ENCODE peak calls at places on chromosomes 16 and 17, in ten cellular contexts. One of them, this sample, is unnamed.

GRCh38 chr16:29028457-29029167 is 43.8 kb downstream of the LAT start:
- DNase-seq in stimulated activated CD4-positive, alpha-beta T cell treated with anti-CD3 and anti-CD28 coated beads, Interleukin-4, amount 100 ng/mL, for 48 hours: no peak
- DNase-seq in breast epithelium: peak
- DNase-seq in GM23338: peak
- DNase-seq in HTR-8/SVneo: no peak
- DNase-seq in central memory CD4-positive, alpha-beta T cell: no peak
- DNase-seq in non-pigmented ciliary epithelial cell: no peak
- DNase-seq in anterior cingulate cortex: no peak
- DNase-seq in KBM-7: no peak
- DNase-seq in left kidney: no peak
- DNase-seq in this sample: no peak

GRCh38 chr16:86577314-86577971 is 906 bp upstream of the FOXL1 start:
- DNase-seq in stimulated activated CD4-positive, alpha-beta T cell treated with anti-CD3 and anti-CD28 coated beads, Interleukin-4, amount 100 ng/mL, for 48 hours: no peak
- DNase-seq in breast epithelium: no peak
- DNase-seq in GM23338: peak
- DNase-seq in HTR-8/SVneo: no peak
- DNase-seq in central memory CD4-positive, alpha-beta T cell: no peak
- DNase-seq in non-pigmented ciliary epithelial cell: no peak
- DNase-seq in anterior cingulate cortex: no peak
- DNase-seq in KBM-7: no peak
- DNase-seq in left kidney: peak
- DNase-seq in this sample: peak

GRCh38 chr17:31130286-31131224 is 35.8 kb downstream of the NF1 start:
- DNase-seq in stimulated activated CD4-positive, alpha-beta T cell treated with anti-CD3 and anti-CD28 coated beads, Interleukin-4, amount 100 ng/mL, for 48 hours: no peak
- DNase-seq in breast epithelium: no peak
- DNase-seq in GM23338: peak
- DNase-seq in HTR-8/SVneo: no peak
- DNase-seq in central memory CD4-positive, alpha-beta T cell: no peak
- DNase-seq in non-pigmented ciliary epithelial cell: no peak
- DNase-seq in anterior cingulate cortex: no peak
- DNase-seq in KBM-7: no peak
- DNase-seq in left kidney: no peak
- DNase-seq in this sample: no peak

GRCh38 chr16:50631249-50631984 is 49.7 kb downstream of the SNX20 start:
- DNase-seq in stimulated activated CD4-positive, alpha-beta T cell treated with anti-CD3 and anti-CD28 coated beads, Interleukin-4, amount 100 ng/mL, for 48 hours: no peak
- DNase-seq in breast epithelium: no peak
- DNase-seq in GM23338: no peak
- DNase-seq in HTR-8/SVneo: no peak
- DNase-seq in central memory CD4-positive, alpha-beta T cell: no peak
- DNase-seq in non-pigmented ciliary epithelial cell: no peak
- DNase-seq in anterior cingulate cortex: no peak
- DNase-seq in KBM-7: no peak
- DNase-seq in left kidney: no peak
- DNase-seq in this sample: no peak

GRCh38 chr17:78883533-78884131 is 19.4 kb downstream of the CEP295NL start:
- DNase-seq in stimulated activated CD4-positive, alpha-beta T cell treated with anti-CD3 and anti-CD28 coated beads, Interleukin-4, amount 100 ng/mL, for 48 hours: no peak
- DNase-seq in breast epithelium: peak
- DNase-seq in GM23338: peak
- DNase-seq in HTR-8/SVneo: peak
- DNase-seq in central memory CD4-positive, alpha-beta T cell: no peak
- DNase-seq in non-pigmented ciliary epithelial cell: peak
- DNase-seq in anterior cingulate cortex: peak
- DNase-seq in KBM-7: no peak
- DNase-seq in left kidney: peak
- DNase-seq in this sample: peak

GRCh38 chr17:76189741-76190140 is 48.7 kb upstream of the FOXJ1 start:
- DNase-seq in stimulated activated CD4-positive, alpha-beta T cell treated with anti-CD3 and anti-CD28 coated beads, Interleukin-4, amount 100 ng/mL, for 48 hours: no peak
- DNase-seq in breast epithelium: no peak
- DNase-seq in GM23338: no peak
- DNase-seq in HTR-8/SVneo: no peak
- DNase-seq in central memory CD4-positive, alpha-beta T cell: no peak
- DNase-seq in non-pigmented ciliary epithelial cell: no peak
- DNase-seq in anterior cingulate cortex: no peak
- DNase-seq in KBM-7: no peak
- DNase-seq in left kidney: no peak
- DNase-seq in this sample: no peak

GRCh38 chr16:24013733-24014645 is 178.2 kb downstream of the PRKCB start:
- DNase-seq in stimulated activated CD4-positive, alpha-beta T cell treated with anti-CD3 and anti-CD28 coated beads, Interleukin-4, amount 100 ng/mL, for 48 hours: peak
- DNase-seq in breast epithelium: no peak
- DNase-seq in GM23338: no peak
- DNase-seq in HTR-8/SVneo: no peak
- DNase-seq in central memory CD4-positive, alpha-beta T cell: peak
- DNase-seq in non-pigmented ciliary epithelial cell: no peak
- DNase-seq in anterior cingulate cortex: no peak
- DNase-seq in KBM-7: peak
- DNase-seq in left kidney: no peak
- DNase-seq in this sample: peak

GRCh38 chr16:88713568-88714419 is 7.5 kb downstream of the CTU2 start:
- DNase-seq in stimulated activated CD4-positive, alpha-beta T cell treated with anti-CD3 and anti-CD28 coated beads, Interleukin-4, amount 100 ng/mL, for 48 hours: no peak
- DNase-seq in breast epithelium: no peak
- DNase-seq in GM23338: no peak
- DNase-seq in HTR-8/SVneo: no peak
- DNase-seq in central memory CD4-positive, alpha-beta T cell: no peak
- DNase-seq in non-pigmented ciliary epithelial cell: no peak
- DNase-seq in anterior cingulate cortex: no peak
- DNase-seq in KBM-7: no peak
- DNase-seq in left kidney: no peak
- DNase-seq in this sample: no peak

GRCh38 chr17:82611140-82612058 is 36.8 kb downstream of the WDR45B start:
- DNase-seq in stimulated activated CD4-positive, alpha-beta T cell treated with anti-CD3 and anti-CD28 coated beads, Interleukin-4, amount 100 ng/mL, for 48 hours: no peak
- DNase-seq in breast epithelium: no peak
- DNase-seq in GM23338: no peak
- DNase-seq in HTR-8/SVneo: no peak
- DNase-seq in central memory CD4-positive, alpha-beta T cell: no peak
- DNase-seq in non-pigmented ciliary epithelial cell: peak
- DNase-seq in anterior cingulate cortex: no peak
- DNase-seq in KBM-7: peak
- DNase-seq in left kidney: peak
- DNase-seq in this sample: peak

GRCh38 chr16:52634101-52634500 is 87.2 kb upstream of the TOX3 start:
- DNase-seq in stimulated activated CD4-positive, alpha-beta T cell treated with anti-CD3 and anti-CD28 coated beads, Interleukin-4, amount 100 ng/mL, for 48 hours: no peak
- DNase-seq in breast epithelium: no peak
- DNase-seq in GM23338: no peak
- DNase-seq in HTR-8/SVneo: no peak
- DNase-seq in central memory CD4-positive, alpha-beta T cell: no peak
- DNase-seq in non-pigmented ciliary epithelial cell: no peak
- DNase-seq in anterior cingulate cortex: no peak
- DNase-seq in KBM-7: no peak
- DNase-seq in left kidney: peak
- DNase-seq in this sample: no peak

GRCh38 chr16:11896776-11897175 is 19.0 kb downstream of the GSPT1 start:
- DNase-seq in stimulated activated CD4-positive, alpha-beta T cell treated with anti-CD3 and anti-CD28 coated beads, Interleukin-4, amount 100 ng/mL, for 48 hours: no peak
- DNase-seq in breast epithelium: no peak
- DNase-seq in GM23338: no peak
- DNase-seq in HTR-8/SVneo: no peak
- DNase-seq in central memory CD4-positive, alpha-beta T cell: no peak
- DNase-seq in non-pigmented ciliary epithelial cell: peak
- DNase-seq in anterior cingulate cortex: no peak
- DNase-seq in KBM-7: no peak
- DNase-seq in left kidney: no peak
- DNase-seq in this sample: no peak

GRCh38 chr17:7213895-7214299 is 5.7 kb downstream of the DLG4 start:
- DNase-seq in stimulated activated CD4-positive, alpha-beta T cell treated with anti-CD3 and anti-CD28 coated beads, Interleukin-4, amount 100 ng/mL, for 48 hours: peak
- DNase-seq in breast epithelium: no peak
- DNase-seq in GM23338: peak
- DNase-seq in HTR-8/SVneo: no peak
- DNase-seq in central memory CD4-positive, alpha-beta T cell: no peak
- DNase-seq in non-pigmented ciliary epithelial cell: no peak
- DNase-seq in anterior cingulate cortex: peak
- DNase-seq in KBM-7: peak
- DNase-seq in left kidney: peak
- DNase-seq in this sample: peak

GRCh38 chr17:17509601-17510425 is 13.6 kb upstream of the RASD1 start:
- DNase-seq in stimulated activated CD4-positive, alpha-beta T cell treated with anti-CD3 and anti-CD28 coated beads, Interleukin-4, amount 100 ng/mL, for 48 hours: no peak
- DNase-seq in breast epithelium: no peak
- DNase-seq in GM23338: no peak
- DNase-seq in HTR-8/SVneo: no peak
- DNase-seq in central memory CD4-positive, alpha-beta T cell: no peak
- DNase-seq in non-pigmented ciliary epithelial cell: no peak
- DNase-seq in anterior cingulate cortex: no peak
- DNase-seq in KBM-7: peak
- DNase-seq in left kidney: no peak
- DNase-seq in this sample: no peak

GRCh38 chr17:11144358-11145233 is 96.4 kb upstream of the SHISA6 start:
- DNase-seq in stimulated activated CD4-positive, alpha-beta T cell treated with anti-CD3 and anti-CD28 coated beads, Interleukin-4, amount 100 ng/mL, for 48 hours: no peak
- DNase-seq in breast epithelium: no peak
- DNase-seq in GM23338: peak
- DNase-seq in HTR-8/SVneo: peak
- DNase-seq in central memory CD4-positive, alpha-beta T cell: no peak
- DNase-seq in non-pigmented ciliary epithelial cell: no peak
- DNase-seq in anterior cingulate cortex: peak
- DNase-seq in KBM-7: peak
- DNase-seq in left kidney: peak
- DNase-seq in this sample: no peak

GRCh38 chr17:18235743-18236256 is 10.4 kb downstream of the LLGL1 start:
- DNase-seq in stimulated activated CD4-positive, alpha-beta T cell treated with anti-CD3 and anti-CD28 coated beads, Interleukin-4, amount 100 ng/mL, for 48 hours: peak
- DNase-seq in breast epithelium: no peak
- DNase-seq in GM23338: no peak
- DNase-seq in HTR-8/SVneo: peak
- DNase-seq in central memory CD4-positive, alpha-beta T cell: no peak
- DNase-seq in non-pigmented ciliary epithelial cell: peak
- DNase-seq in anterior cingulate cortex: no peak
- DNase-seq in KBM-7: no peak
- DNase-seq in left kidney: no peak
- DNase-seq in this sample: no peak

GRCh38 chr16:82062645-82063058 is 27.6 kb downstream of the HSD17B2 start:
- DNase-seq in stimulated activated CD4-positive, alpha-beta T cell treated with anti-CD3 and anti-CD28 coated beads, Interleukin-4, amount 100 ng/mL, for 48 hours: no peak
- DNase-seq in breast epithelium: no peak
- DNase-seq in GM23338: no peak
- DNase-seq in HTR-8/SVneo: no peak
- DNase-seq in central memory CD4-positive, alpha-beta T cell: no peak
- DNase-seq in non-pigmented ciliary epithelial cell: no peak
- DNase-seq in anterior cingulate cortex: no peak
- DNase-seq in KBM-7: no peak
- DNase-seq in left kidney: no peak
- DNase-seq in this sample: no peak

GRCh38 chr17:55224746-55225145 is 40.0 kb upstream of the HLF start:
- DNase-seq in stimulated activated CD4-positive, alpha-beta T cell treated with anti-CD3 and anti-CD28 coated beads, Interleukin-4, amount 100 ng/mL, for 48 hours: no peak
- DNase-seq in breast epithelium: no peak
- DNase-seq in GM23338: no peak
- DNase-seq in HTR-8/SVneo: no peak
- DNase-seq in central memory CD4-positive, alpha-beta T cell: no peak
- DNase-seq in non-pigmented ciliary epithelial cell: no peak
- DNase-seq in anterior cingulate cortex: no peak
- DNase-seq in KBM-7: no peak
- DNase-seq in left kidney: no peak
- DNase-seq in this sample: peak

GRCh38 chr16:85554791-85555548 is 58.2 kb upstream of the GSE1 start:
- DNase-seq in stimulated activated CD4-positive, alpha-beta T cell treated with anti-CD3 and anti-CD28 coated beads, Interleukin-4, amount 100 ng/mL, for 48 hours: peak
- DNase-seq in breast epithelium: no peak
- DNase-seq in GM23338: peak
- DNase-seq in HTR-8/SVneo: no peak
- DNase-seq in central memory CD4-positive, alpha-beta T cell: peak
- DNase-seq in non-pigmented ciliary epithelial cell: no peak
- DNase-seq in anterior cingulate cortex: no peak
- DNase-seq in KBM-7: peak
- DNase-seq in left kidney: peak
- DNase-seq in this sample: peak

GRCh38 chr17:3770471-3770870 is 30.5 kb downstream of the ITGAE start:
- DNase-seq in stimulated activated CD4-positive, alpha-beta T cell treated with anti-CD3 and anti-CD28 coated beads, Interleukin-4, amount 100 ng/mL, for 48 hours: no peak
- DNase-seq in breast epithelium: no peak
- DNase-seq in GM23338: no peak
- DNase-seq in HTR-8/SVneo: no peak
- DNase-seq in central memory CD4-positive, alpha-beta T cell: no peak
- DNase-seq in non-pigmented ciliary epithelial cell: no peak
- DNase-seq in anterior cingulate cortex: no peak
- DNase-seq in KBM-7: peak
- DNase-seq in left kidney: no peak
- DNase-seq in this sample: no peak

GRCh38 chr17:29048440-29049360 is 5.8 kb downstream of the PIPOX start:
- DNase-seq in stimulated activated CD4-positive, alpha-beta T cell treated with anti-CD3 and anti-CD28 coated beads, Interleukin-4, amount 100 ng/mL, for 48 hours: no peak
- DNase-seq in breast epithelium: no peak
- DNase-seq in GM23338: peak
- DNase-seq in HTR-8/SVneo: peak
- DNase-seq in central memory CD4-positive, alpha-beta T cell: no peak
- DNase-seq in non-pigmented ciliary epithelial cell: no peak
- DNase-seq in anterior cingulate cortex: no peak
- DNase-seq in KBM-7: no peak
- DNase-seq in left kidney: peak
- DNase-seq in this sample: peak

GRCh38 chr17:38654411-38655398 is 20.1 kb downstream of the EPOP start:
- DNase-seq in stimulated activated CD4-positive, alpha-beta T cell treated with anti-CD3 and anti-CD28 coated beads, Interleukin-4, amount 100 ng/mL, for 48 hours: no peak
- DNase-seq in breast epithelium: no peak
- DNase-seq in GM23338: peak
- DNase-seq in HTR-8/SVneo: no peak
- DNase-seq in central memory CD4-positive, alpha-beta T cell: no peak
- DNase-seq in non-pigmented ciliary epithelial cell: no peak
- DNase-seq in anterior cingulate cortex: no peak
- DNase-seq in KBM-7: no peak
- DNase-seq in left kidney: no peak
- DNase-seq in this sample: no peak

GRCh38 chr17:17169396-17169795 is 36.7 kb downstream of the PLD6 start:
- DNase-seq in stimulated activated CD4-positive, alpha-beta T cell treated with anti-CD3 and anti-CD28 coated beads, Interleukin-4, amount 100 ng/mL, for 48 hours: no peak
- DNase-seq in breast epithelium: no peak
- DNase-seq in GM23338: no peak
- DNase-seq in HTR-8/SVneo: no peak
- DNase-seq in central memory CD4-positive, alpha-beta T cell: no peak
- DNase-seq in non-pigmented ciliary epithelial cell: no peak
- DNase-seq in anterior cingulate cortex: no peak
- DNase-seq in KBM-7: no peak
- DNase-seq in left kidney: no peak
- DNase-seq in this sample: no peak

GRCh38 chr16:86722970-86723369 is 144.6 kb downstream of the FOXL1 start:
- DNase-seq in stimulated activated CD4-positive, alpha-beta T cell treated with anti-CD3 and anti-CD28 coated beads, Interleukin-4, amount 100 ng/mL, for 48 hours: no peak
- DNase-seq in breast epithelium: no peak
- DNase-seq in GM23338: no peak
- DNase-seq in HTR-8/SVneo: no peak
- DNase-seq in central memory CD4-positive, alpha-beta T cell: no peak
- DNase-seq in non-pigmented ciliary epithelial cell: no peak
- DNase-seq in anterior cingulate cortex: no peak
- DNase-seq in KBM-7: no peak
- DNase-seq in left kidney: no peak
- DNase-seq in this sample: no peak

GRCh38 chr17:80605326-80606066 is 60.9 kb downstream of the RPTOR start:
- DNase-seq in stimulated activated CD4-positive, alpha-beta T cell treated with anti-CD3 and anti-CD28 coated beads, Interleukin-4, amount 100 ng/mL, for 48 hours: peak
- DNase-seq in breast epithelium: no peak
- DNase-seq in GM23338: no peak
- DNase-seq in HTR-8/SVneo: no peak
- DNase-seq in central memory CD4-positive, alpha-beta T cell: no peak
- DNase-seq in non-pigmented ciliary epithelial cell: no peak
- DNase-seq in anterior cingulate cortex: no peak
- DNase-seq in KBM-7: peak
- DNase-seq in left kidney: no peak
- DNase-seq in this sample: no peak

GRCh38 chr17:66438101-66438500 is 135.7 kb downstream of the PRKCA start:
- DNase-seq in stimulated activated CD4-positive, alpha-beta T cell treated with anti-CD3 and anti-CD28 coated beads, Interleukin-4, amount 100 ng/mL, for 48 hours: no peak
- DNase-seq in breast epithelium: no peak
- DNase-seq in GM23338: no peak
- DNase-seq in HTR-8/SVneo: no peak
- DNase-seq in central memory CD4-positive, alpha-beta T cell: no peak
- DNase-seq in non-pigmented ciliary epithelial cell: no peak
- DNase-seq in anterior cingulate cortex: no peak
- DNase-seq in KBM-7: no peak
- DNase-seq in left kidney: no peak
- DNase-seq in this sample: no peak

GRCh38 chr16:58393138-58393504 is 850 bp downstream of the GINS3 start:
- DNase-seq in stimulated activated CD4-positive, alpha-beta T cell treated with anti-CD3 and anti-CD28 coated beads, Interleukin-4, amount 100 ng/mL, for 48 hours: no peak
- DNase-seq in breast epithelium: no peak
- DNase-seq in GM23338: no peak
- DNase-seq in HTR-8/SVneo: peak
- DNase-seq in central memory CD4-positive, alpha-beta T cell: no peak
- DNase-seq in non-pigmented ciliary epithelial cell: no peak
- DNase-seq in anterior cingulate cortex: no peak
- DNase-seq in KBM-7: no peak
- DNase-seq in left kidney: no peak
- DNase-seq in this sample: peak

GRCh38 chr17:78974635-78975591 is 4.8 kb downstream of the LGALS3BP start:
- DNase-seq in stimulated activated CD4-positive, alpha-beta T cell treated with anti-CD3 and anti-CD28 coated beads, Interleukin-4, amount 100 ng/mL, for 48 hours: no peak
- DNase-seq in breast epithelium: peak
- DNase-seq in GM23338: peak
- DNase-seq in HTR-8/SVneo: no peak
- DNase-seq in central memory CD4-positive, alpha-beta T cell: no peak
- DNase-seq in non-pigmented ciliary epithelial cell: no peak
- DNase-seq in anterior cingulate cortex: no peak
- DNase-seq in KBM-7: peak
- DNase-seq in left kidney: peak
- DNase-seq in this sample: peak

GRCh38 chr17:36592316-36592710 is 634 bp downstream of the DHRS11 start:
- DNase-seq in stimulated activated CD4-positive, alpha-beta T cell treated with anti-CD3 and anti-CD28 coated beads, Interleukin-4, amount 100 ng/mL, for 48 hours: no peak
- DNase-seq in breast epithelium: no peak
- DNase-seq in GM23338: peak
- DNase-seq in HTR-8/SVneo: peak
- DNase-seq in central memory CD4-positive, alpha-beta T cell: no peak
- DNase-seq in non-pigmented ciliary epithelial cell: no peak
- DNase-seq in anterior cingulate cortex: no peak
- DNase-seq in KBM-7: peak
- DNase-seq in left kidney: peak
- DNase-seq in this sample: peak